ENCODE peak calls at places on chromosomes 12 and 14, in eight cellular contexts. B is left cardiac atrium; I is uterus; U is T1000; F is activated T-helper 1 cell treated with anti-CD3 and anti-CD28 coated beads, Interleukin-2, amount 50 U/mL, for 16 hours; Q is ovary; M is activated CD4-positive, alpha-beta T cell treated with anti-CD3 and anti-CD28 coated beads for 48 hours; N is activated T-cell treated with anti-CD3 and anti-CD28 coated beads for 1 hour. S is an unnamed sample.

GRCh38 chr12:79121486-79121885 is 256.9 kb downstream of the SYT1 start:
- DNase-seq in U (no peak), I (no peak), F (no peak), N (no peak), B (no peak), Q (no peak), M (no peak), S (no peak)

GRCh38 chr12:69092137-69092536 is 147.2 kb upstream of the CPSF6 start:
- DNase-seq in Q (no peak), N (no peak), I (no peak), M (no peak), U (no peak), F (no peak), B (no peak), S (no peak)

GRCh38 chr12:104686196-104686595 is 229.4 kb downstream of the CHST11 start:
- DNase-seq in B (no peak), F (no peak), I (no peak), N (no peak), U (no peak), Q (no peak), M (no peak), S (no peak)

GRCh38 chr14:86296173-86296572 is 766.2 kb downstream of the FLRT2 start:
- DNase-seq in Q (no peak), N (no peak), F (no peak), U (peak), M (no peak), B (no peak), I (no peak), S (no peak)

GRCh38 chr12:109949089-109949488 is 47.1 kb downstream of the GIT2 start:
- DNase-seq in I (no peak), F (no peak), M (no peak), B (no peak), N (no peak), Q (no peak), U (no peak), S (no peak)

GRCh38 chr12:91053951-91054715 is 3.7 kb downstream of the KERA start:
- DNase-seq in I (peak), Q (no peak), M (no peak), B (no peak), U (peak), N (no peak), F (no peak), S (no peak)

GRCh38 chr12:65208957-65209654 is 39.7 kb downstream of the LEMD3 start:
- DNase-seq in B (no peak), N (no peak), Q (no peak), F (no peak), I (no peak), M (no peak), U (no peak), S (no peak)

GRCh38 chr14:53946404-53947400 is 9.9 kb downstream of the BMP4 start:
- DNase-seq in Q (peak), M (no peak), B (no peak), U (no peak), N (no peak), F (no peak), I (no peak), S (no peak)

GRCh38 chr12:109448707-109449390 is 28.3 kb downstream of the KCTD10 start:
- DNase-seq in I (no peak), Q (no peak), F (no peak), B (no peak), M (no peak), U (no peak), N (no peak), S (no peak)

GRCh38 chr14:51836417-51836816 is 24.0 kb upstream of the GNG2 start:
- DNase-seq in I (no peak), Q (no peak), M (no peak), U (no peak), N (no peak), F (no peak), B (no peak), S (no peak)

GRCh38 chr14:88521818-88522217 is 33.0 kb downstream of the PTPN21 start:
- DNase-seq in B (no peak), F (no peak), I (no peak), M (no peak), U (no peak), N (no peak), Q (no peak), S (no peak)

GRCh38 chr14:96149131-96149530 is 55.5 kb upstream of the BDKRB2 start:
- DNase-seq in Q (no peak), F (no peak), B (no peak), M (no peak), N (no peak), U (no peak), I (no peak), S (no peak)

GRCh38 chr14:84937044-84937443 is 592.9 kb upstream of the FLRT2 start:
- DNase-seq in M (no peak), U (no peak), Q (no peak), B (no peak), I (no peak), F (no peak), N (no peak), S (no peak)

GRCh38 chr12:103632554-103633216 is 45.6 kb downstream of the STAB2 start:
- DNase-seq in Q (no peak), F (no peak), N (peak), I (no peak), U (peak), B (peak), M (peak), S (peak)

GRCh38 chr12:103728323-103728722 is 112.7 kb downstream of the NT5DC3 start:
- DNase-seq in I (no peak), F (no peak), Q (no peak), M (no peak), U (no peak), N (no peak), B (no peak), S (no peak)

GRCh38 chr14:31939934-31940333 is 137.2 kb upstream of the ARHGAP5 start:
- DNase-seq in U (no peak), N (no peak), M (no peak), Q (no peak), F (no peak), I (no peak), B (no peak), S (no peak)

GRCh38 chr12:96398422-96399080 is 1.7 kb downstream of the CDK17 start:
- DNase-seq in Q (no peak), F (no peak), U (no peak), M (no peak), N (no peak), B (no peak), I (no peak), S (no peak)

GRCh38 chr14:104135121-104135903 is 3.1 kb upstream of the KIF26A start:
- DNase-seq in B (peak), N (no peak), M (peak), Q (peak), I (no peak), U (no peak), F (no peak), S (no peak)

GRCh38 chr12:123237646-123238329 is 4.6 kb downstream of the MTRFR start:
- DNase-seq in M (peak), N (peak), U (no peak), Q (peak), I (peak), B (peak), F (peak), S (no peak)

GRCh38 chr14:93744176-93744575 is 44.1 kb downstream of the PRIMA1 start:
- DNase-seq in Q (no peak), M (no peak), N (no peak), U (no peak), F (no peak), I (no peak), B (no peak), S (no peak)

GRCh38 chr12:41277019-41277770 is 89.1 kb downstream of the PDZRN4 start:
- DNase-seq in Q (no peak), M (peak), U (no peak), N (no peak), F (no peak), B (no peak), I (no peak), S (no peak)

GRCh38 chr12:53358836-53359419 is 21.0 kb upstream of the SP1 start:
- DNase-seq in U (no peak), F (no peak), B (no peak), M (no peak), I (no peak), N (no peak), Q (no peak), S (no peak)

GRCh38 chr12:51905507-51906438 is 1.5 kb upstream of the ACVRL1 start:
- DNase-seq in Q (no peak), N (no peak), F (no peak), U (no peak), I (peak), B (peak), M (no peak), S (no peak)

GRCh38 chr12:123450636-123451035 is 7.3 kb upstream of the SNRNP35 start:
- DNase-seq in B (no peak), U (no peak), N (no peak), F (no peak), M (no peak), Q (no peak), I (no peak), S (no peak)

GRCh38 chr12:95396849-95397498 is 77.0 kb upstream of the METAP2 start:
- DNase-seq in N (no peak), U (no peak), B (no peak), M (no peak), F (no peak), Q (no peak), I (no peak), S (no peak)

GRCh38 chr14:36339817-36340216 is 19.4 kb upstream of the MBIP start:
- DNase-seq in N (no peak), Q (no peak), M (no peak), B (no peak), F (no peak), U (no peak), I (no peak), S (no peak)

GRCh38 chr12:51036165-51036765 is 10.1 kb upstream of the SLC11A2 start:
- DNase-seq in B (no peak), N (no peak), M (no peak), Q (no peak), U (no peak), F (no peak), I (no peak), S (no peak)

GRCh38 chr12:66648336-66648735 is 30.5 kb downstream of the GRIP1 start:
- DNase-seq in M (no peak), Q (no peak), N (no peak), F (no peak), I (no peak), U (no peak), B (no peak), S (no peak)

GRCh38 chr12:108285016-108285415 is 54.1 kb downstream of the CMKLR1 start:
- DNase-seq in F (no peak), Q (no peak), M (no peak), I (no peak), B (no peak), N (no peak), U (no peak), S (no peak)

GRCh38 chr12:73072214-73072613 is 800.0 kb downstream of the TRHDE start:
- DNase-seq in U (no peak), N (no peak), Q (no peak), I (no peak), B (no peak), M (no peak), F (no peak), S (no peak)

GRCh38 chr14:72740504-72740961 is 153.4 kb downstream of the DPF3 start:
- DNase-seq in N (no peak), U (no peak), M (no peak), I (no peak), B (no peak), F (no peak), Q (no peak), S (no peak)

GRCh38 chr12:6563448-6564050 is 4.5 kb downstream of the NOP2 start:
- DNase-seq in Q (peak), U (peak), I (peak), F (peak), N (peak), B (peak), M (peak), S (no peak)

GRCh38 chr12:104930388-104931326 is 27.4 kb downstream of the SLC41A2 start:
- DNase-seq in M (peak), Q (no peak), N (no peak), I (no peak), U (no peak), B (no peak), F (no peak), S (peak)

GRCh38 chr12:64633940-64634337 is 23.6 kb downstream of the RASSF3 start:
- DNase-seq in F (no peak), N (no peak), B (peak), Q (no peak), I (peak), M (peak), U (no peak), S (no peak)

GRCh38 chr14:61347771-61348443 is 26.5 kb downstream of the PRKCH start:
- DNase-seq in B (no peak), U (no peak), M (peak), F (no peak), I (no peak), N (no peak), Q (no peak), S (no peak)

GRCh38 chr14:22887990-22888378 is 5.0 kb downstream of the REM2 start:
- DNase-seq in U (no peak), Q (no peak), N (peak), B (no peak), I (no peak), F (no peak), M (peak), S (no peak)